ENCODE peak calls at places on chromosomes 6 and 20, in seven cellular contexts. One of them, this sample, is unnamed.

GRCh38 chr20:50586531-50587232 is 76.5 kb downstream of the PTPN1 start:
- DNase-seq in Calu3: no peak
- DNase-seq in stimulated activated CD4-positive, alpha-beta T cell treated with anti-CD3 and anti-CD28 coated beads, Interleukin-2, amount 100 ng/mL, for 48 hours: no peak
- DNase-seq in HFFc6: no peak
- DNase-seq in GM18507: no peak
- DNase-seq in adrenal gland: no peak
- DNase-seq in stimulated activated CD8-positive, alpha-beta memory T cell treated with anti-CD3 and anti-CD28 coated beads, Interleukin-2, amount 100 ng/mL, for 1 hour: no peak
- DNase-seq in this sample: no peak

GRCh38 chr6:63430985-63431519 is 111.3 kb upstream of the LGSN start:
- DNase-seq in Calu3: no peak
- DNase-seq in stimulated activated CD4-positive, alpha-beta T cell treated with anti-CD3 and anti-CD28 coated beads, Interleukin-2, amount 100 ng/mL, for 48 hours: no peak
- DNase-seq in HFFc6: no peak
- DNase-seq in GM18507: no peak
- DNase-seq in adrenal gland: no peak
- DNase-seq in stimulated activated CD8-positive, alpha-beta memory T cell treated with anti-CD3 and anti-CD28 coated beads, Interleukin-2, amount 100 ng/mL, for 1 hour: no peak
- DNase-seq in this sample: no peak

GRCh38 chr6:168648730-168649129 is 207.7 kb downstream of the SMOC2 start:
- DNase-seq in Calu3: no peak
- DNase-seq in stimulated activated CD4-positive, alpha-beta T cell treated with anti-CD3 and anti-CD28 coated beads, Interleukin-2, amount 100 ng/mL, for 48 hours: no peak
- DNase-seq in HFFc6: no peak
- DNase-seq in GM18507: no peak
- DNase-seq in adrenal gland: no peak
- DNase-seq in stimulated activated CD8-positive, alpha-beta memory T cell treated with anti-CD3 and anti-CD28 coated beads, Interleukin-2, amount 100 ng/mL, for 1 hour: no peak
- DNase-seq in this sample: no peak

GRCh38 chr6:141123497-141123896 is 1009.2 kb upstream of the GJE1 start:
- DNase-seq in Calu3: no peak
- DNase-seq in stimulated activated CD4-positive, alpha-beta T cell treated with anti-CD3 and anti-CD28 coated beads, Interleukin-2, amount 100 ng/mL, for 48 hours: no peak
- DNase-seq in HFFc6: no peak
- DNase-seq in GM18507: no peak
- DNase-seq in adrenal gland: no peak
- DNase-seq in stimulated activated CD8-positive, alpha-beta memory T cell treated with anti-CD3 and anti-CD28 coated beads, Interleukin-2, amount 100 ng/mL, for 1 hour: no peak
- DNase-seq in this sample: no peak

GRCh38 chr20:44354979-44355502 is 458 bp upstream of the HNF4A start:
- DNase-seq in Calu3: no peak
- DNase-seq in stimulated activated CD4-positive, alpha-beta T cell treated with anti-CD3 and anti-CD28 coated beads, Interleukin-2, amount 100 ng/mL, for 48 hours: no peak
- DNase-seq in HFFc6: no peak
- DNase-seq in GM18507: no peak
- DNase-seq in adrenal gland: no peak
- DNase-seq in stimulated activated CD8-positive, alpha-beta memory T cell treated with anti-CD3 and anti-CD28 coated beads, Interleukin-2, amount 100 ng/mL, for 1 hour: no peak
- DNase-seq in this sample: no peak

GRCh38 chr6:110360671-110361070 is 2.5 kb upstream of the METTL24 start:
- DNase-seq in Calu3: peak
- DNase-seq in stimulated activated CD4-positive, alpha-beta T cell treated with anti-CD3 and anti-CD28 coated beads, Interleukin-2, amount 100 ng/mL, for 48 hours: no peak
- DNase-seq in HFFc6: no peak
- DNase-seq in GM18507: no peak
- DNase-seq in adrenal gland: no peak
- DNase-seq in stimulated activated CD8-positive, alpha-beta memory T cell treated with anti-CD3 and anti-CD28 coated beads, Interleukin-2, amount 100 ng/mL, for 1 hour: no peak
- DNase-seq in this sample: no peak

GRCh38 chr6:112156694-112157093 is 69.3 kb downstream of the FAM229B start:
- DNase-seq in Calu3: no peak
- DNase-seq in stimulated activated CD4-positive, alpha-beta T cell treated with anti-CD3 and anti-CD28 coated beads, Interleukin-2, amount 100 ng/mL, for 48 hours: no peak
- DNase-seq in HFFc6: no peak
- DNase-seq in GM18507: no peak
- DNase-seq in adrenal gland: no peak
- DNase-seq in stimulated activated CD8-positive, alpha-beta memory T cell treated with anti-CD3 and anti-CD28 coated beads, Interleukin-2, amount 100 ng/mL, for 1 hour: no peak
- DNase-seq in this sample: no peak

GRCh38 chr6:111809264-111809663 is 64.0 kb downstream of the FYN start:
- DNase-seq in Calu3: no peak
- DNase-seq in stimulated activated CD4-positive, alpha-beta T cell treated with anti-CD3 and anti-CD28 coated beads, Interleukin-2, amount 100 ng/mL, for 48 hours: no peak
- DNase-seq in HFFc6: no peak
- DNase-seq in GM18507: no peak
- DNase-seq in adrenal gland: no peak
- DNase-seq in stimulated activated CD8-positive, alpha-beta memory T cell treated with anti-CD3 and anti-CD28 coated beads, Interleukin-2, amount 100 ng/mL, for 1 hour: no peak
- DNase-seq in this sample: no peak

GRCh38 chr6:159833556-159833955 is 33.5 kb downstream of the PNLDC1 start:
- DNase-seq in Calu3: no peak
- DNase-seq in stimulated activated CD4-positive, alpha-beta T cell treated with anti-CD3 and anti-CD28 coated beads, Interleukin-2, amount 100 ng/mL, for 48 hours: no peak
- DNase-seq in HFFc6: peak
- DNase-seq in GM18507: no peak
- DNase-seq in adrenal gland: no peak
- DNase-seq in stimulated activated CD8-positive, alpha-beta memory T cell treated with anti-CD3 and anti-CD28 coated beads, Interleukin-2, amount 100 ng/mL, for 1 hour: no peak
- DNase-seq in this sample: no peak

GRCh38 chr20:63696311-63696627 is 183 bp upstream of the TNFRSF6B start:
- DNase-seq in Calu3: no peak
- DNase-seq in stimulated activated CD4-positive, alpha-beta T cell treated with anti-CD3 and anti-CD28 coated beads, Interleukin-2, amount 100 ng/mL, for 48 hours: no peak
- DNase-seq in HFFc6: no peak
- DNase-seq in GM18507: no peak
- DNase-seq in adrenal gland: peak
- DNase-seq in stimulated activated CD8-positive, alpha-beta memory T cell treated with anti-CD3 and anti-CD28 coated beads, Interleukin-2, amount 100 ng/mL, for 1 hour: no peak
- DNase-seq in this sample: no peak

GRCh38 chr6:150233797-150234399 is 91.1 kb downstream of the PPP1R14C start:
- DNase-seq in Calu3: no peak
- DNase-seq in stimulated activated CD4-positive, alpha-beta T cell treated with anti-CD3 and anti-CD28 coated beads, Interleukin-2, amount 100 ng/mL, for 48 hours: no peak
- DNase-seq in HFFc6: no peak
- DNase-seq in GM18507: no peak
- DNase-seq in adrenal gland: no peak
- DNase-seq in stimulated activated CD8-positive, alpha-beta memory T cell treated with anti-CD3 and anti-CD28 coated beads, Interleukin-2, amount 100 ng/mL, for 1 hour: no peak
- DNase-seq in this sample: no peak

GRCh38 chr20:24994186-24994465 is 1.6 kb upstream of the APMAP start:
- DNase-seq in Calu3: no peak
- DNase-seq in stimulated activated CD4-positive, alpha-beta T cell treated with anti-CD3 and anti-CD28 coated beads, Interleukin-2, amount 100 ng/mL, for 48 hours: no peak
- DNase-seq in HFFc6: no peak
- DNase-seq in GM18507: no peak
- DNase-seq in adrenal gland: no peak
- DNase-seq in stimulated activated CD8-positive, alpha-beta memory T cell treated with anti-CD3 and anti-CD28 coated beads, Interleukin-2, amount 100 ng/mL, for 1 hour: no peak
- DNase-seq in this sample: no peak

GRCh38 chr6:107692351-107692750 is 131.8 kb downstream of the SCML4 start:
- DNase-seq in Calu3: no peak
- DNase-seq in stimulated activated CD4-positive, alpha-beta T cell treated with anti-CD3 and anti-CD28 coated beads, Interleukin-2, amount 100 ng/mL, for 48 hours: no peak
- DNase-seq in HFFc6: peak
- DNase-seq in GM18507: no peak
- DNase-seq in adrenal gland: no peak
- DNase-seq in stimulated activated CD8-positive, alpha-beta memory T cell treated with anti-CD3 and anti-CD28 coated beads, Interleukin-2, amount 100 ng/mL, for 1 hour: no peak
- DNase-seq in this sample: no peak

GRCh38 chr6:26553264-26553738 is 15.1 kb downstream of the HMGN4 start:
- DNase-seq in Calu3: peak
- DNase-seq in stimulated activated CD4-positive, alpha-beta T cell treated with anti-CD3 and anti-CD28 coated beads, Interleukin-2, amount 100 ng/mL, for 48 hours: peak
- DNase-seq in HFFc6: no peak
- DNase-seq in GM18507: no peak
- DNase-seq in adrenal gland: peak
- DNase-seq in stimulated activated CD8-positive, alpha-beta memory T cell treated with anti-CD3 and anti-CD28 coated beads, Interleukin-2, amount 100 ng/mL, for 1 hour: peak
- DNase-seq in this sample: no peak

GRCh38 chr20:4435210-4435609 is 286.5 kb upstream of the PRND start:
- DNase-seq in Calu3: no peak
- DNase-seq in stimulated activated CD4-positive, alpha-beta T cell treated with anti-CD3 and anti-CD28 coated beads, Interleukin-2, amount 100 ng/mL, for 48 hours: no peak
- DNase-seq in HFFc6: peak
- DNase-seq in GM18507: no peak
- DNase-seq in adrenal gland: no peak
- DNase-seq in stimulated activated CD8-positive, alpha-beta memory T cell treated with anti-CD3 and anti-CD28 coated beads, Interleukin-2, amount 100 ng/mL, for 1 hour: no peak
- DNase-seq in this sample: no peak

GRCh38 chr6:111113731-111114438 is 26.6 kb downstream of the SLC16A10 start:
- DNase-seq in Calu3: no peak
- DNase-seq in stimulated activated CD4-positive, alpha-beta T cell treated with anti-CD3 and anti-CD28 coated beads, Interleukin-2, amount 100 ng/mL, for 48 hours: peak
- DNase-seq in HFFc6: peak
- DNase-seq in GM18507: no peak
- DNase-seq in adrenal gland: peak
- DNase-seq in stimulated activated CD8-positive, alpha-beta memory T cell treated with anti-CD3 and anti-CD28 coated beads, Interleukin-2, amount 100 ng/mL, for 1 hour: no peak
- DNase-seq in this sample: no peak

GRCh38 chr6:66865771-66866170 is 1158.7 kb upstream of the EYS start:
- DNase-seq in Calu3: no peak
- DNase-seq in stimulated activated CD4-positive, alpha-beta T cell treated with anti-CD3 and anti-CD28 coated beads, Interleukin-2, amount 100 ng/mL, for 48 hours: no peak
- DNase-seq in HFFc6: no peak
- DNase-seq in GM18507: no peak
- DNase-seq in adrenal gland: no peak
- DNase-seq in stimulated activated CD8-positive, alpha-beta memory T cell treated with anti-CD3 and anti-CD28 coated beads, Interleukin-2, amount 100 ng/mL, for 1 hour: no peak
- DNase-seq in this sample: no peak

GRCh38 chr6:128882991-128883571 is at the start of gene LAMA2:
- DNase-seq in Calu3: no peak
- DNase-seq in stimulated activated CD4-positive, alpha-beta T cell treated with anti-CD3 and anti-CD28 coated beads, Interleukin-2, amount 100 ng/mL, for 48 hours: peak
- DNase-seq in HFFc6: peak
- DNase-seq in GM18507: no peak
- DNase-seq in adrenal gland: peak
- DNase-seq in stimulated activated CD8-positive, alpha-beta memory T cell treated with anti-CD3 and anti-CD28 coated beads, Interleukin-2, amount 100 ng/mL, for 1 hour: no peak
- DNase-seq in this sample: no peak

GRCh38 chr6:109690373-109690739 is 646 bp downstream of the AK9 start:
- DNase-seq in Calu3: peak
- DNase-seq in stimulated activated CD4-positive, alpha-beta T cell treated with anti-CD3 and anti-CD28 coated beads, Interleukin-2, amount 100 ng/mL, for 48 hours: peak
- DNase-seq in HFFc6: no peak
- DNase-seq in GM18507: peak
- DNase-seq in adrenal gland: peak
- DNase-seq in stimulated activated CD8-positive, alpha-beta memory T cell treated with anti-CD3 and anti-CD28 coated beads, Interleukin-2, amount 100 ng/mL, for 1 hour: peak
- DNase-seq in this sample: no peak

GRCh38 chr6:101614774-101615173 is 221.3 kb downstream of the GRIK2 start:
- DNase-seq in Calu3: no peak
- DNase-seq in stimulated activated CD4-positive, alpha-beta T cell treated with anti-CD3 and anti-CD28 coated beads, Interleukin-2, amount 100 ng/mL, for 48 hours: no peak
- DNase-seq in HFFc6: peak
- DNase-seq in GM18507: no peak
- DNase-seq in adrenal gland: no peak
- DNase-seq in stimulated activated CD8-positive, alpha-beta memory T cell treated with anti-CD3 and anti-CD28 coated beads, Interleukin-2, amount 100 ng/mL, for 1 hour: no peak
- DNase-seq in this sample: no peak

GRCh38 chr6:170269151-170269872 is 21.6 kb downstream of the DLL1 start:
- DNase-seq in Calu3: no peak
- DNase-seq in stimulated activated CD4-positive, alpha-beta T cell treated with anti-CD3 and anti-CD28 coated beads, Interleukin-2, amount 100 ng/mL, for 48 hours: no peak
- DNase-seq in HFFc6: no peak
- DNase-seq in GM18507: no peak
- DNase-seq in adrenal gland: no peak
- DNase-seq in stimulated activated CD8-positive, alpha-beta memory T cell treated with anti-CD3 and anti-CD28 coated beads, Interleukin-2, amount 100 ng/mL, for 1 hour: no peak
- DNase-seq in this sample: no peak

GRCh38 chr6:6927437-6928361 is 180.1 kb upstream of the RREB1 start:
- DNase-seq in Calu3: no peak
- DNase-seq in stimulated activated CD4-positive, alpha-beta T cell treated with anti-CD3 and anti-CD28 coated beads, Interleukin-2, amount 100 ng/mL, for 48 hours: no peak
- DNase-seq in HFFc6: no peak
- DNase-seq in GM18507: no peak
- DNase-seq in adrenal gland: no peak
- DNase-seq in stimulated activated CD8-positive, alpha-beta memory T cell treated with anti-CD3 and anti-CD28 coated beads, Interleukin-2, amount 100 ng/mL, for 1 hour: no peak
- DNase-seq in this sample: no peak

GRCh38 chr6:12791371-12791770 is 74.8 kb downstream of the PHACTR1 start:
- DNase-seq in Calu3: no peak
- DNase-seq in stimulated activated CD4-positive, alpha-beta T cell treated with anti-CD3 and anti-CD28 coated beads, Interleukin-2, amount 100 ng/mL, for 48 hours: no peak
- DNase-seq in HFFc6: no peak
- DNase-seq in GM18507: no peak
- DNase-seq in adrenal gland: no peak
- DNase-seq in stimulated activated CD8-positive, alpha-beta memory T cell treated with anti-CD3 and anti-CD28 coated beads, Interleukin-2, amount 100 ng/mL, for 1 hour: no peak
- DNase-seq in this sample: no peak

GRCh38 chr6:34273242-34273805 is 24.5 kb upstream of the SMIM29 start:
- DNase-seq in Calu3: peak
- DNase-seq in stimulated activated CD4-positive, alpha-beta T cell treated with anti-CD3 and anti-CD28 coated beads, Interleukin-2, amount 100 ng/mL, for 48 hours: no peak
- DNase-seq in HFFc6: no peak
- DNase-seq in GM18507: no peak
- DNase-seq in adrenal gland: peak
- DNase-seq in stimulated activated CD8-positive, alpha-beta memory T cell treated with anti-CD3 and anti-CD28 coated beads, Interleukin-2, amount 100 ng/mL, for 1 hour: no peak
- DNase-seq in this sample: no peak

GRCh38 chr6:157436200-157436943 is 55.4 kb downstream of the ZDHHC14 start:
- DNase-seq in Calu3: no peak
- DNase-seq in stimulated activated CD4-positive, alpha-beta T cell treated with anti-CD3 and anti-CD28 coated beads, Interleukin-2, amount 100 ng/mL, for 48 hours: no peak
- DNase-seq in HFFc6: no peak
- DNase-seq in GM18507: no peak
- DNase-seq in adrenal gland: no peak
- DNase-seq in stimulated activated CD8-positive, alpha-beta memory T cell treated with anti-CD3 and anti-CD28 coated beads, Interleukin-2, amount 100 ng/mL, for 1 hour: no peak
- DNase-seq in this sample: no peak

GRCh38 chr20:39849664-39850063 is 839.4 kb downstream of the MAFB start:
- DNase-seq in Calu3: no peak
- DNase-seq in stimulated activated CD4-positive, alpha-beta T cell treated with anti-CD3 and anti-CD28 coated beads, Interleukin-2, amount 100 ng/mL, for 48 hours: no peak
- DNase-seq in HFFc6: peak
- DNase-seq in GM18507: no peak
- DNase-seq in adrenal gland: peak
- DNase-seq in stimulated activated CD8-positive, alpha-beta memory T cell treated with anti-CD3 and anti-CD28 coated beads, Interleukin-2, amount 100 ng/mL, for 1 hour: no peak
- DNase-seq in this sample: no peak

GRCh38 chr6:2589171-2589661 is 161.5 kb downstream of the MYLK4 start:
- DNase-seq in Calu3: peak
- DNase-seq in stimulated activated CD4-positive, alpha-beta T cell treated with anti-CD3 and anti-CD28 coated beads, Interleukin-2, amount 100 ng/mL, for 48 hours: no peak
- DNase-seq in HFFc6: no peak
- DNase-seq in GM18507: no peak
- DNase-seq in adrenal gland: no peak
- DNase-seq in stimulated activated CD8-positive, alpha-beta memory T cell treated with anti-CD3 and anti-CD28 coated beads, Interleukin-2, amount 100 ng/mL, for 1 hour: no peak
- DNase-seq in this sample: no peak

GRCh38 chr20:49146442-49146841 is 41.7 kb downstream of the STAU1 start:
- DNase-seq in Calu3: no peak
- DNase-seq in stimulated activated CD4-positive, alpha-beta T cell treated with anti-CD3 and anti-CD28 coated beads, Interleukin-2, amount 100 ng/mL, for 48 hours: no peak
- DNase-seq in HFFc6: no peak
- DNase-seq in GM18507: no peak
- DNase-seq in adrenal gland: no peak
- DNase-seq in stimulated activated CD8-positive, alpha-beta memory T cell treated with anti-CD3 and anti-CD28 coated beads, Interleukin-2, amount 100 ng/mL, for 1 hour: no peak
- DNase-seq in this sample: no peak

GRCh38 chr20:54107600-54108393 is 37.4 kb upstream of the BCAS1 start:
- DNase-seq in Calu3: peak
- DNase-seq in stimulated activated CD4-positive, alpha-beta T cell treated with anti-CD3 and anti-CD28 coated beads, Interleukin-2, amount 100 ng/mL, for 48 hours: no peak
- DNase-seq in HFFc6: no peak
- DNase-seq in GM18507: no peak
- DNase-seq in adrenal gland: no peak
- DNase-seq in stimulated activated CD8-positive, alpha-beta memory T cell treated with anti-CD3 and anti-CD28 coated beads, Interleukin-2, amount 100 ng/mL, for 1 hour: no peak
- DNase-seq in this sample: no peak

GRCh38 chr6:105443941-105444340 is 41.1 kb upstream of the PREP start:
- DNase-seq in Calu3: no peak
- DNase-seq in stimulated activated CD4-positive, alpha-beta T cell treated with anti-CD3 and anti-CD28 coated beads, Interleukin-2, amount 100 ng/mL, for 48 hours: no peak
- DNase-seq in HFFc6: no peak
- DNase-seq in GM18507: no peak
- DNase-seq in adrenal gland: no peak
- DNase-seq in stimulated activated CD8-positive, alpha-beta memory T cell treated with anti-CD3 and anti-CD28 coated beads, Interleukin-2, amount 100 ng/mL, for 1 hour: no peak
- DNase-seq in this sample: no peak

GRCh38 chr20:49956689-49957443 is 20.7 kb downstream of the RNF114 start:
- DNase-seq in Calu3: no peak
- DNase-seq in stimulated activated CD4-positive, alpha-beta T cell treated with anti-CD3 and anti-CD28 coated beads, Interleukin-2, amount 100 ng/mL, for 48 hours: no peak
- DNase-seq in HFFc6: no peak
- DNase-seq in GM18507: no peak
- DNase-seq in adrenal gland: peak
- DNase-seq in stimulated activated CD8-positive, alpha-beta memory T cell treated with anti-CD3 and anti-CD28 coated beads, Interleukin-2, amount 100 ng/mL, for 1 hour: no peak
- DNase-seq in this sample: no peak

GRCh38 chr6:52420668-52421358 is 671 bp downstream of the EFHC1 start:
- DNase-seq in Calu3: peak
- DNase-seq in stimulated activated CD4-positive, alpha-beta T cell treated with anti-CD3 and anti-CD28 coated beads, Interleukin-2, amount 100 ng/mL, for 48 hours: no peak
- DNase-seq in HFFc6: peak
- DNase-seq in GM18507: no peak
- DNase-seq in adrenal gland: no peak
- DNase-seq in stimulated activated CD8-positive, alpha-beta memory T cell treated with anti-CD3 and anti-CD28 coated beads, Interleukin-2, amount 100 ng/mL, for 1 hour: no peak
- DNase-seq in this sample: no peak

GRCh38 chr6:72424476-72424875 is 197.4 kb upstream of the KCNQ5 start:
- DNase-seq in Calu3: no peak
- DNase-seq in stimulated activated CD4-positive, alpha-beta T cell treated with anti-CD3 and anti-CD28 coated beads, Interleukin-2, amount 100 ng/mL, for 48 hours: no peak
- DNase-seq in HFFc6: no peak
- DNase-seq in GM18507: no peak
- DNase-seq in adrenal gland: no peak
- DNase-seq in stimulated activated CD8-positive, alpha-beta memory T cell treated with anti-CD3 and anti-CD28 coated beads, Interleukin-2, amount 100 ng/mL, for 1 hour: no peak
- DNase-seq in this sample: no peak

GRCh38 chr20:6053776-6054688 is at the start of gene LRRN4:
- DNase-seq in Calu3: peak
- DNase-seq in stimulated activated CD4-positive, alpha-beta T cell treated with anti-CD3 and anti-CD28 coated beads, Interleukin-2, amount 100 ng/mL, for 48 hours: no peak
- DNase-seq in HFFc6: no peak
- DNase-seq in GM18507: no peak
- DNase-seq in adrenal gland: no peak
- DNase-seq in stimulated activated CD8-positive, alpha-beta memory T cell treated with anti-CD3 and anti-CD28 coated beads, Interleukin-2, amount 100 ng/mL, for 1 hour: no peak
- DNase-seq in this sample: no peak

GRCh38 chr6:150775400-150775799 is 90.1 kb upstream of the MTHFD1L start:
- DNase-seq in Calu3: no peak
- DNase-seq in stimulated activated CD4-positive, alpha-beta T cell treated with anti-CD3 and anti-CD28 coated beads, Interleukin-2, amount 100 ng/mL, for 48 hours: no peak
- DNase-seq in HFFc6: no peak
- DNase-seq in GM18507: no peak
- DNase-seq in adrenal gland: no peak
- DNase-seq in stimulated activated CD8-positive, alpha-beta memory T cell treated with anti-CD3 and anti-CD28 coated beads, Interleukin-2, amount 100 ng/mL, for 1 hour: no peak
- DNase-seq in this sample: no peak

GRCh38 chr20:24736844-24737211 is 212.2 kb upstream of the CST7 start:
- DNase-seq in Calu3: no peak
- DNase-seq in stimulated activated CD4-positive, alpha-beta T cell treated with anti-CD3 and anti-CD28 coated beads, Interleukin-2, amount 100 ng/mL, for 48 hours: no peak
- DNase-seq in HFFc6: no peak
- DNase-seq in GM18507: no peak
- DNase-seq in adrenal gland: no peak
- DNase-seq in stimulated activated CD8-positive, alpha-beta memory T cell treated with anti-CD3 and anti-CD28 coated beads, Interleukin-2, amount 100 ng/mL, for 1 hour: no peak
- DNase-seq in this sample: no peak

GRCh38 chr20:50579511-50579910 is 69.3 kb downstream of the PTPN1 start:
- DNase-seq in Calu3: no peak
- DNase-seq in stimulated activated CD4-positive, alpha-beta T cell treated with anti-CD3 and anti-CD28 coated beads, Interleukin-2, amount 100 ng/mL, for 48 hours: no peak
- DNase-seq in HFFc6: no peak
- DNase-seq in GM18507: no peak
- DNase-seq in adrenal gland: no peak
- DNase-seq in stimulated activated CD8-positive, alpha-beta memory T cell treated with anti-CD3 and anti-CD28 coated beads, Interleukin-2, amount 100 ng/mL, for 1 hour: no peak
- DNase-seq in this sample: no peak

GRCh38 chr6:27836080-27836782 is 76.0 kb downstream of the OR2B2 start:
- DNase-seq in Calu3: no peak
- DNase-seq in stimulated activated CD4-positive, alpha-beta T cell treated with anti-CD3 and anti-CD28 coated beads, Interleukin-2, amount 100 ng/mL, for 48 hours: no peak
- DNase-seq in HFFc6: no peak
- DNase-seq in GM18507: no peak
- DNase-seq in adrenal gland: no peak
- DNase-seq in stimulated activated CD8-positive, alpha-beta memory T cell treated with anti-CD3 and anti-CD28 coated beads, Interleukin-2, amount 100 ng/mL, for 1 hour: no peak
- DNase-seq in this sample: no peak